ENCODE peak calls at places on chromosomes 12 and 14, in ten cellular contexts. A is neuronal stem cell; X is heart right ventricle; M is GM23248; U is T47D; N is transverse colon; C is Ammon's horn; Q is CD4-positive, alpha-beta T cell; W is mammary epithelial cell; V is HS-5. D is an unnamed sample.

GRCh38 chr14:31582286-31582691 is 21.1 kb downstream of the NUBPL start:
- DNase-seq in X (no peak), Q (no peak), U (no peak), C (peak; percentile 51), N (no peak), V (no peak), M (peak; percentile 49), W (no peak), A (peak; percentile 30), D (peak; percentile 85)

GRCh38 chr14:68571073-68571703 is 221.7 kb downstream of the ZFP36L1 start:
- DNase-seq in W (no peak), C (no peak), V (no peak), A (no peak), U (no peak), Q (no peak), N (no peak), M (no peak), X (no peak), D (no peak)

GRCh38 chr14:52086755-52087154 is 17.9 kb upstream of the NID2 start:
- DNase-seq in Q (no peak), X (no peak), U (no peak), N (no peak), M (no peak), V (no peak), C (no peak), A (no peak), W (no peak), D (peak; percentile 63)

GRCh38 chr12:2054091-2055018 is 1.6 kb downstream of the CACNA1C start:
- DNase-seq in V (no peak), W (no peak), N (no peak), C (no peak), Q (no peak), M (peak; percentile 63), A (no peak), U (no peak), X (no peak), D (no peak)

GRCh38 chr12:67534671-67535070 is 113.9 kb upstream of the DYRK2 start:
- DNase-seq in V (peak; percentile 63), C (no peak), W (peak; percentile 70), A (no peak), M (peak; percentile 92), N (no peak), X (no peak), U (no peak), Q (no peak), D (peak; percentile 99)

GRCh38 chr14:55133416-55133815 is 4.4 kb downstream of the LGALS3 start:
- DNase-seq in W (peak; percentile 28), M (peak; percentile 73), A (no peak), C (peak; percentile 35), X (no peak), U (peak; percentile 44), Q (no peak), N (no peak), V (no peak), D (no peak)

GRCh38 chr12:112168561-112168971 is 43.2 kb downstream of the TRAFD1 start:
- DNase-seq in Q (peak; percentile 27), A (no peak), M (no peak), C (no peak), X (no peak), V (no peak), W (no peak), N (no peak), U (no peak), D (no peak)

GRCh38 chr12:121318121-121318520 is 21.6 kb upstream of the CAMKK2 start:
- DNase-seq in N (no peak), U (no peak), M (no peak), Q (no peak), X (no peak), W (no peak), A (no peak), C (no peak), V (no peak), D (no peak)

GRCh38 chr14:84343637-84344036 is 1186.3 kb upstream of the FLRT2 start:
- DNase-seq in X (no peak), A (no peak), W (no peak), M (no peak), V (no peak), C (no peak), Q (no peak), N (no peak), U (no peak), D (peak; percentile 19)

GRCh38 chr12:90460681-90461080 is 494.3 kb downstream of the CCER1 start:
- DNase-seq in V (no peak), A (no peak), U (no peak), M (peak; percentile 15), X (no peak), W (no peak), Q (no peak), C (no peak), N (no peak), D (no peak)

GRCh38 chr12:30996255-30996654 is 69.7 kb downstream of the TSPAN11 start:
- DNase-seq in C (no peak), M (peak; percentile 57), W (no peak), N (no peak), V (no peak), U (no peak), A (no peak), X (no peak), Q (no peak), D (peak; percentile 80)

GRCh38 chr12:22738945-22739344 is 114.0 kb downstream of the ETNK1 start:
- DNase-seq in V (peak; percentile 81), Q (no peak), C (no peak), N (no peak), W (peak; percentile 72), X (no peak), A (no peak), U (no peak), M (no peak), D (peak; percentile 65)

D was measured in astrocyte.